ENCODE peak calls at places on chromosomes 12 and 14, in four cellular contexts. One of them, this sample, is unnamed.
A peak's percentile ranks its signal among the peaks of the same experiment; 100 is the strongest.

GRCh38 chr12:80101126-80101525 is 1.8 kb downstream of the OTOGL start:
- DNase-seq in HepG2: no peak
- DNase-seq in GM12878: no peak
- DNase-seq in K562: no peak
- DNase-seq in this sample: no peak

GRCh38 chr12:49296836-49297694 is 2.1 kb downstream of the PRPH start:
- DNase-seq in HepG2: peak; percentile 48
- DNase-seq in GM12878: no peak
- DNase-seq in K562: peak; percentile 90
- DNase-seq in this sample: peak; percentile 80

GRCh38 chr12:112881602-112882001 is 25.2 kb upstream of the OAS1 start:
- DNase-seq in HepG2: no peak
- DNase-seq in GM12878: no peak
- DNase-seq in K562: no peak
- DNase-seq in this sample: no peak

GRCh38 chr12:12645485-12645884 is 33.8 kb downstream of the CREBL2 start:
- DNase-seq in HepG2: peak; percentile 64
- DNase-seq in GM12878: no peak
- DNase-seq in K562: peak; percentile 29
- DNase-seq in this sample: no peak

GRCh38 chr14:94119071-94119470 is 8.5 kb downstream of the IFI27 start:
- DNase-seq in HepG2: no peak
- DNase-seq in GM12878: no peak
- DNase-seq in K562: no peak
- DNase-seq in this sample: no peak

GRCh38 chr14:47392351-47392750 is 283.1 kb downstream of the MDGA2 start:
- DNase-seq in HepG2: no peak
- DNase-seq in GM12878: no peak
- DNase-seq in K562: no peak
- DNase-seq in this sample: no peak

GRCh38 chr12:116591608-116592115 is 32.5 kb downstream of the MAP1LC3B2 start:
- DNase-seq in HepG2: no peak
- DNase-seq in GM12878: no peak
- DNase-seq in K562: no peak
- DNase-seq in this sample: no peak

GRCh38 chr12:110245278-110245868 is 35.7 kb upstream of the ATP2A2 start:
- DNase-seq in HepG2: peak; percentile 29
- DNase-seq in GM12878: no peak
- DNase-seq in K562: no peak
- DNase-seq in this sample: peak; percentile 57

GRCh38 chr12:47935196-47935595 is 28.2 kb upstream of the TMEM106C start:
- DNase-seq in HepG2: peak; percentile 33
- DNase-seq in GM12878: no peak
- DNase-seq in K562: no peak
- DNase-seq in this sample: no peak

GRCh38 chr14:72851660-72852059 is 42.2 kb downstream of the DPF3 start:
- DNase-seq in HepG2: no peak
- DNase-seq in GM12878: no peak
- DNase-seq in K562: no peak
- DNase-seq in this sample: no peak

GRCh38 chr12:107448198-107448597 is 237.4 kb upstream of the PWP1 start:
- DNase-seq in HepG2: no peak
- DNase-seq in GM12878: no peak
- DNase-seq in K562: peak; percentile 20
- DNase-seq in this sample: peak; percentile 67

DNA sequence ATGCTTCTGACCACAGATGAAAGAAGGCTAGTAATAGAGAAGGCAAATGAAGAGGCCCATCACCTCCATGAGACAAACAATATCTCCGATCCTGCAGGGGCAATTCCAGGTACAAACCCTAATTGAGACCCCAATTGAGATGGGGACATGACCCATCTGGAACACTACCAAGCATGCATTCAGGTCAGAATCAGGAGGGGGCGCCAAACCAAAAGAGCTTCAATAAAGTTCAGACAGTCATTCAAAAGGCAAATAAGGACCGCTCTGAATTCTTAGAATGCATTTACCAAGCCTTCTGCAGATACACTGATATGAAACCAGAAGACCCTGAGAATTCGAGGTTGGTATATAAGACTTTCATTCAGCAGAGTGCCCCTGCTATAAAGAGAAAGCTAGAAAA is 10.2 kb upstream of the EDDM3B start:
- DNase-seq in HepG2: no peak
- DNase-seq in GM12878: no peak
- DNase-seq in K562: peak; percentile 42
- DNase-seq in this sample: peak; percentile 57
- TF ChIP-seq MAX in HepG2: no peak
- TF ChIP-seq MAX in GM12878: no peak
- TF ChIP-seq MAX in K562: no peak
- TF ChIP-seq MAX in this sample: no peak

DNA sequence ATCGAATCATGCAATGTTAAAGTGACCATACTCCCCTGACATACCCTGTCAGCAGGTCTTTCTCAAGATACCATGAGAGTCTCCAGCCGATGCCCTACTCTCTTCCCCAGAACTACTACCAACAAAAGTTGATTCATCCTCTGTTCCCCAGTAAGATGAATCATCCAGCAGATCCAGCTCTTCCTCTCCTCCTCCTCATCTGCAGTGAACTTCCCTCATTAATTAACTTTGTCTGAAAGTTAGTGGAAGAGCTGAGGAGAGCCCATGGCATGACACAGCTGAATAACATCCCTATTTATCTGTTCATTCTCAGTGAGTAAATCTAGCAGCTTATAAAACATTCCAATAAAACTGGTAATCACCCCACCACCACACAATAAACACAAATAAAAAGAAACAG is 213.4 kb downstream of the EGLN3 start:
- DNase-seq in HepG2: no peak
- DNase-seq in GM12878: no peak
- DNase-seq in K562: no peak
- DNase-seq in this sample: no peak
- TF ChIP-seq ESRRA in HepG2: no peak
- TF ChIP-seq ESRRA in GM12878: no peak
- TF ChIP-seq ESRRA in K562: no peak
- TF ChIP-seq ESRRA in this sample: no peak

GRCh38 chr12:93740721-93741120 is 63.5 kb downstream of the CRADD start:
- DNase-seq in HepG2: no peak
- DNase-seq in GM12878: no peak
- DNase-seq in K562: no peak
- DNase-seq in this sample: no peak
- TF ChIP-seq CBFB in HepG2: no peak
- TF ChIP-seq CBFB in GM12878: no peak
- TF ChIP-seq CBFB in K562: no peak
- TF ChIP-seq CBFB in this sample: no peak

DNA sequence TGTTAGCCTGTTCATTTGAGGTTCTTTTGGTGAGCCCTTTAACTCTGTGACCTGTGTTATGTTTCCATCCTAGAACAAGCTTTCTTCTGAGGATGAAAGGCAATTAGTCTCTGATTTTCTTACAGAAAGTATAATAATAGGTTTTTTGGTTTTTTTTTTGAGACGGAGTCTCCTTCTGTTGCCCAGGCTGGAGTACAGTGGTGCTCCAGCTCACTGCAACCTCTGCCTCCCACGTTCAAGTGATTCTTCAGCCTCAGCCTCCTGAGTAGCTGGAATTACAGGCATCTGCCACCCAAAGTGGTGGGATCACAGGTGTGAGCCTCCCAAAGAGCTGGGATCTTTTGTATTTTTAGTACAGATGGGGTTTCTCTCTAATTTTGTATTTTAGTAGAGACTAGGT is 52.7 kb upstream of the SYNE2 start:
- DNase-seq in HepG2: no peak
- DNase-seq in GM12878: no peak
- DNase-seq in K562: no peak
- DNase-seq in this sample: no peak
- TF ChIP-seq MAX in HepG2: no peak
- TF ChIP-seq MAX in GM12878: no peak
- TF ChIP-seq MAX in K562: no peak
- TF ChIP-seq MAX in this sample: no peak

DNA sequence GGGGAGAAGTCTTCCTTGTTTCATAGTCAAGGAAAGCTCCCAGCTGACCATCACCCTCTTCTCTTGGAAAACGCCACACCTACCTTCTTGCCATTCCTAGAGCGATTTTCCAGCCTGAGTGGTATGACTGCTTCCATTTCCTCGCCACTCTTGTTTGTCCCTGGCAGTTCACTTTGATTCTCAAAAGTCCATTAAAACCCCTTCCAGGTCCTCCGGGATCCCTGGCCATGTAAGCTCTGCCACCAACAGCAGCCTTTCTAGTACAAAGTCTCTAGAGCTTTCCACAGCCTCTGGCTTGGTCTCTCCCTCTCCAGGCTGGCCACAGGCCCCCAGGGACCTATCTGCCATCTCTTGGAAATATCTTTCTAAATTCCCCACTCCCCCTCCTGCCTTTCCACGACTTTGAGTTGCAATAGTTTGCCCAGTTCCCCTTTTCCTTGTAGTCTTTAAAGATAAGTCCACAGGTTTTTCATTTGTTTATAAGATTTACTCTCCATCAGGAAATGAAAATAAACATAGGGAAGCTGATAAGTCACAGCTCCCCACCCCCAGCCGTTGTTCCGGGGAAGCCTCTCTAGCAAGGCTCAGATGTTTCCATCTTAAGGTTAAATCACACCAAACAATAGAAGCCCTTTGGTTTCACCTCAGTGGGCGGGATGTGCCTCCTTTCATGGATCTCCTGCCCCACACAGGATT is 42.9 kb upstream of the SINHCAF start:
- DNase-seq in HepG2: no peak
- DNase-seq in GM12878: no peak
- DNase-seq in K562: no peak
- DNase-seq in this sample: peak; percentile 33
- TF ChIP-seq ESRRA in HepG2: no peak
- TF ChIP-seq ESRRA in GM12878: no peak
- TF ChIP-seq ESRRA in K562: no peak
- TF ChIP-seq ESRRA in this sample: no peak

DNA sequence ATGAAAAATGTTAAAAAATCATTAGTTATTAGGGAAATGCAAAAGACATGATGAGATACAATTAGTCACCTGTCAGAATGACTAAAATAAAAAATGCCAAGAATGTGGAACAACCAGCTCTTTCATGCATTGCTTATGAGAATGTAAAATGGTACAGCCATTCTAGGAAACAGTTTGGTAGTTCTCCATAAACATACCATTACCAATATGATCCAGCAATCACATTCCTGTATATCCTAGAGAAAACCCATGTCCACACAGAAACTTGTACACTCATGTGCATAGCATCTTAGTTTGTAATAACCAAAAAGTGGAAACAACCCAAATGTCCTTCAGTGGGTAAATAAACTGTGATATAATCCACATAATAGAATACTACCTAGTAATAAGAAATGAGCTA is 245.7 kb downstream of the FUT8 start:
- DNase-seq in HepG2: no peak
- DNase-seq in GM12878: no peak
- DNase-seq in K562: no peak
- DNase-seq in this sample: no peak
- TF ChIP-seq CBFB in HepG2: no peak
- TF ChIP-seq CBFB in GM12878: no peak
- TF ChIP-seq CBFB in K562: no peak
- TF ChIP-seq CBFB in this sample: no peak

GRCh38 chr12:29547151-29547561 is 49.7 kb upstream of the OVCH1 start:
- DNase-seq in HepG2: no peak
- DNase-seq in GM12878: no peak
- DNase-seq in K562: no peak
- DNase-seq in this sample: no peak
- TF ChIP-seq MAX in HepG2: no peak
- TF ChIP-seq MAX in GM12878: no peak
- TF ChIP-seq MAX in K562: no peak
- TF ChIP-seq MAX in this sample: no peak

GRCh38 chr14:53306267-53306721 is 153.2 kb upstream of the DDHD1 start:
- DNase-seq in HepG2: peak; percentile 19
- DNase-seq in GM12878: no peak
- DNase-seq in K562: peak; percentile 35
- DNase-seq in this sample: peak; percentile 53
- TF ChIP-seq ESRRA in HepG2: no peak
- TF ChIP-seq ESRRA in GM12878: no peak
- TF ChIP-seq ESRRA in K562: no peak
- TF ChIP-seq ESRRA in this sample: no peak

DNA sequence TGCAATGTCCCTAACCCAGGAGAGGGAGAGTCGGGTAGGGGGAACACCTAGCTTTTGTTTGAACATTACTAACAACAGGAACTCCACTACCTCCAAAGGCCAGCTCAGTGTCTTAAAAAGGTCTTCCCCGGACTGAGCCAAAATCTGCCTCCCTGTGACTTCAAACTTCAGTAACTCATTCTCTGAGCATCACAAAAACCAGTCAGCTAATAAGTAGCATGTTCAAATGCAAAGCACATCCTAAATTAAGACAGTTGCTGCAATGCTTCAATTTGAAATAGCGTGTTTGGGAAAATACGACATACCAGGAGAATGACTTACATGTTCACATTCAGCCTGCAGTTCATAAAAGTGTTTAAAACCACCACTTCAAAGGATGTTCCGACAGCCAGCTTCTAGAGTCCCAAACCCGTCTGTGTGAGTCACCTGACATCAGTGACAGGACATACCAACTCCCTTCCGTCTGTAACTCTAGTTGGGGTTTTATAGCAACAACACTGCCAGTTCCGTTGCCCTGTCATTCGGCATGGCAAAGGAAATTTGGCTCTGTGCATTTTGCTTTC is 13.0 kb downstream of the ZFP36L1 start:
- DNase-seq in HepG2: peak; percentile 96
- DNase-seq in GM12878: no peak
- DNase-seq in K562: no peak
- DNase-seq in this sample: no peak
- TF ChIP-seq CBFB in HepG2: no peak
- TF ChIP-seq CBFB in GM12878: no peak
- TF ChIP-seq CBFB in K562: no peak
- TF ChIP-seq CBFB in this sample: no peak

DNA sequence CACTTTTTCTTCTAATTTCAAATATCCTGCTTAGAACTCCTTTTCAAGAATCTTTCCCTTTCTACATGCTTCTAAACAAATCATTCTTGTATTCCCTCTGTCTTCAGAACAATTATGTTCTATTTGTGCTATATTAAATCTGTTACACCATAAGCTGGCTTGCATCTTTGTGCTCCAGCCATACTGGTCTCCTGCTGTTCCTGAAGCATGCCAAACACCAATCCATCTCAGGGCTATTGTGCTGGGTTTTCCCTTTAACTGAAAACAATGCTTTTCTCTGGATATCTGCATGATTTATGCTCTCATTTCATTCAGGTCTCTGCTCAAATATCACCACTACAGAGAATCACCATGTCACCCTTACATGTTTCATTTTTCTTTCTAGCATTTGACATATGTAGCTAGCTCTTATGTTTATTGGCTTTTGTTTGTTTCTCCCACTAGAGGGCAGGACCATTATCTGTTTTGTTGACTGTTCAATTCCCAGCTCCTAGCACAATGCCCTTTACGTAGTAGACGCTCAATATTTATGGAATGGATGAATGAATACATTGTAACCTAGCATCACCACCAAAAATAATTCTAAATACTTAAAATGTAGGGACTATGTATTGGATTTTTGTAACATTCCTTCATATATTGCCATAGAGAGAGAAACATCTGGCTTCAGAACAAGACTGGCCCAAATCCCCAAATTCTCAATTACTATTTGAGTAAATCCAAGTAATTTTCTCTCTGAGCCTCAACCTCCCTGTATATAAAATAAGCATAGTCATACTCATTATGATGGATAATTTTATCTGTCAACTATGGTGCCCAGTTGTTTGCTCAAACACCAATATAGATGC is 302.0 kb upstream of the SYT1 start:
- DNase-seq in HepG2: peak; percentile 1
- DNase-seq in GM12878: no peak
- DNase-seq in K562: no peak
- DNase-seq in this sample: no peak
- TF ChIP-seq MAX in HepG2: no peak
- TF ChIP-seq MAX in GM12878: no peak
- TF ChIP-seq MAX in K562: no peak
- TF ChIP-seq MAX in this sample: no peak